ENCODE peak calls at places on chromosomes 16 and 17, in seven cellular contexts. V is GM12878, H is K562, O is H1, B is HCT116, Q is SK-N-SH, S is HepG2. N is an unnamed sample.

GRCh38 chr16:47712276-47713224 is 251.4 kb downstream of the PHKB start:
- DNase-seq in O (no peak), Q (peak), S (no peak), B (no peak), V (no peak), H (peak), N (no peak)

GRCh38 chr17:44965491-44966234 is 2.4 kb downstream of the C1QL1 start:
- DNase-seq in O (no peak), V (no peak), B (no peak), H (no peak), S (no peak), Q (no peak), N (no peak)

GRCh38 chr17:75345514-75346167 is 56.4 kb upstream of the SLC25A19 start:
- DNase-seq in S (no peak), H (peak), B (no peak), V (peak), Q (no peak), O (no peak), N (no peak)

GRCh38 chr17:40486513-40487370 is 14.7 kb downstream of the TNS4 start:
- DNase-seq in V (no peak), H (no peak), Q (no peak), O (no peak), B (peak), S (no peak), N (no peak)

GRCh38 chr16:28610595-28611270 is 889 bp upstream of the SULT1A1 start:
- DNase-seq in S (no peak), Q (no peak), O (no peak), V (no peak), B (no peak), H (no peak), N (no peak)

GRCh38 chr16:88688013-88688778 is 1.9 kb upstream of the SNAI3 start:
- DNase-seq in V (no peak), Q (peak), H (peak), B (no peak), O (no peak), S (no peak), N (no peak)

GRCh38 chr17:9202572-9202971 is 181.3 kb downstream of the NTN1 start:
- DNase-seq in O (no peak), S (no peak), Q (no peak), H (no peak), V (no peak), B (no peak), N (no peak)

GRCh38 chr16:88807142-88807625 is 3.6 kb downstream of the CDT1 start:
- DNase-seq in Q (no peak), S (no peak), V (no peak), H (no peak), O (no peak), B (no peak), N (no peak)

GRCh38 chr17:74200112-74200511 is 3.4 kb upstream of the RPL38 start:
- DNase-seq in B (no peak), S (no peak), H (no peak), O (no peak), V (no peak), Q (no peak), N (no peak)

GRCh38 chr17:74199306-74200092 is 4.0 kb upstream of the RPL38 start:
- DNase-seq in H (peak), S (peak), V (no peak), O (peak), Q (peak), B (no peak), N (peak)

GRCh38 chr17:74202879-74203432 is 522 bp upstream of the RPL38 start:
- DNase-seq in H (no peak), S (no peak), V (no peak), O (no peak), B (no peak), Q (no peak), N (peak)

GRCh38 chr17:74203439-74204240 is at the start of gene RPL38:
- DNase-seq in H (peak), Q (peak), V (peak), O (peak), B (peak), S (peak), N (peak)

DNA sequence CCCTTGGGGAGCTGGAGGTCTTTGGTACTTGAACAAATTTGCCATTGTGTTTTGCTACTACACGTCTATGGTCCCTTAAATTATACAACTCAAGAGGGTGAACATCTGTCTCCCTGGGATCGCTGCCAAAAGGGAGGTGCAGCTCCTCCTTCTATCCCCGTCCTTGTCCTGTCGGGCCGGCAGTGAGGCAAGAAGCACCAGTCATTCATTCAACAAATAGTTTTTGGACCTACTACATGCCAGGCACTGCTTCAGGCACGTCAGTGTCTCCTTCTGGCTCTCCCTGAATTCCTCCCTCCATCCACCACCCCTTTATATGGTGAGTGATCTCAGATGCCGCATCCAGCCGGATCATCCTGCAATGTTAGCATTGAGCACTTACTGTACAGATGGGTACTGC is 2.2 kb upstream of the RPL38 start:
- DNase-seq in S (no peak), V (no peak), H (peak), Q (no peak), O (no peak), B (no peak), N (peak)
- TF ChIP-seq JUND in S (no peak), V (no peak), H (no peak), Q (no peak), O (no peak), B (no peak), N (no peak)

GRCh38 chr17:53148058-53148457 is 674.7 kb upstream of the KIF2B start:
- DNase-seq in V (no peak), O (no peak), H (no peak), S (no peak), Q (no peak), B (no peak), N (no peak)

GRCh38 chr17:53150101-53150698 is 672.5 kb upstream of the KIF2B start:
- DNase-seq in H (no peak), O (no peak), B (no peak), Q (peak), S (peak), V (no peak), N (no peak)
- TF ChIP-seq JUND in H (no peak), O (no peak), B (no peak), Q (no peak), S (no peak), V (no peak), N (no peak)

DNA sequence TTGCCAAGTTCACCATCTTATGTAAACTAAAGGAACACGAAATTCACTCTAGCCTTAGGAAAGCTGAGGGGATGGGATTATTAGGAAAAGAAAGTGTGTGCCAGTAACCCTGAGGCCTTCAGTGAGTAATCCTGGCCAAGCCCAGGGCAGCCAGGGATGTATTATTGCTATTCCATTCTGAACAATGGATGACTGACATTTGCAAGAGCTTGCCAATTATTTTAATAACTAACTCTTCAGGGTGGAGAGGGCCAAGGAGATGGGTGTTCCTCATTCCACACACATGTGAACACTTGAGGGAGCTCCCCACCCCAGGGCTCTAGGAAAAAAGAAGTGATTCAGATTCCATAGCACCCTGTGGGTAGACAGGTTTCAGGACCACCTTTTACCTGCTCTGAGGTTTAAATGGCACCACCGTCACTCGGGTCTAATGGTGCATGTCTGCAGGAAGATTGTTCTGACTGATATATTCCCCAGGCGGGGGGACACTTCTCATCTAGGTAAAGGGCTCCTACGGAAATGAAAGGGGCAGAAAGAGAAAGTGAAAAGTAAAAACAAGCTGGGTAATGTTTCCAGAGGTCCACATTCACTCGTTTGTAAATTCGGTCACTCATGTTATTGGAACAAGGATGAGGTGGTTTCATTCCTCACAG is 41.5 kb downstream of the TK2 start:
- DNase-seq in Q (no peak), B (no peak), V (no peak), H (no peak), O (no peak), S (no peak), N (no peak)
- TF ChIP-seq JUND in Q (no peak), B (no peak), V (no peak), H (no peak), O (no peak), S (no peak), N (peak)

GRCh38 chr16:66474750-66475199 is 47.7 kb downstream of the BEAN1 start:
- DNase-seq in S (no peak), O (peak), Q (no peak), H (no peak), V (peak), B (no peak), N (no peak)

GRCh38 chr16:66472961-66473610 is 46.0 kb downstream of the BEAN1 start:
- DNase-seq in Q (no peak), S (no peak), B (no peak), V (no peak), O (no peak), H (peak), N (no peak)

GRCh38 chr16:66471696-66472393 is 44.8 kb downstream of the BEAN1 start:
- DNase-seq in O (no peak), Q (no peak), V (no peak), B (no peak), S (peak), H (no peak), N (peak)

GRCh38 chr16:66475232-66475631 is 48.1 kb downstream of the BEAN1 start:
- DNase-seq in S (no peak), B (no peak), Q (no peak), V (no peak), O (no peak), H (no peak), N (no peak)

GRCh38 chr16:66473654-66474519 is 46.8 kb downstream of the BEAN1 start:
- DNase-seq in O (peak), Q (no peak), H (no peak), S (no peak), B (no peak), V (no peak), N (peak)
- TF ChIP-seq JUND in O (no peak), Q (no peak), H (no peak), S (no peak), B (no peak), V (no peak), N (no peak)

GRCh38 chr17:10844667-10845387 is 6.9 kb upstream of the PIRT start:
- DNase-seq in O (peak), B (peak), S (peak), H (peak), Q (peak), V (peak), N (peak)
- TF ChIP-seq JUND in O (no peak), B (no peak), S (no peak), H (no peak), Q (no peak), V (no peak), N (no peak)

GRCh38 chr16:61681673-61682072 is 354.6 kb downstream of the CDH8 start:
- DNase-seq in Q (no peak), H (no peak), O (no peak), B (no peak), V (no peak), S (no peak), N (no peak)
- TF ChIP-seq JUND in Q (no peak), H (no peak), O (no peak), B (no peak), V (no peak), S (no peak), N (no peak)

GRCh38 chr17:72233981-72234380 is 113.2 kb downstream of the SOX9 start:
- DNase-seq in O (no peak), S (no peak), Q (no peak), V (no peak), H (no peak), B (no peak), N (no peak)
- TF ChIP-seq JUND in O (no peak), S (no peak), Q (no peak), V (no peak), H (no peak), B (no peak), N (no peak)

GRCh38 chr17:2547176-2547575 is 35.5 kb upstream of the METTL16 start:
- DNase-seq in O (no peak), S (peak), H (no peak), B (no peak), V (no peak), Q (peak), N (no peak)

GRCh38 chr17:2542056-2542455 is 30.4 kb upstream of the METTL16 start:
- DNase-seq in S (no peak), O (no peak), V (no peak), B (no peak), H (no peak), Q (no peak), N (no peak)

GRCh38 chr17:2545393-2545792 is 33.7 kb upstream of the METTL16 start:
- DNase-seq in O (no peak), Q (no peak), H (no peak), B (no peak), S (peak), V (no peak), N (no peak)

GRCh38 chr17:2542456-2542855 is 30.8 kb upstream of the METTL16 start:
- DNase-seq in S (no peak), H (peak), B (no peak), Q (no peak), V (peak), O (no peak), N (no peak)
- TF ChIP-seq JUND in S (no peak), H (no peak), B (no peak), Q (no peak), V (no peak), O (no peak), N (no peak)

GRCh38 chr16:314351-314750 is 31.4 kb downstream of the PDIA2 start:
- DNase-seq in Q (no peak), V (no peak), S (no peak), O (no peak), H (no peak), B (no peak), N (no peak)

GRCh38 chr16:320206-320605 is 32.3 kb downstream of the AXIN1 start:
- DNase-seq in Q (no peak), B (no peak), S (no peak), O (no peak), V (no peak), H (no peak), N (no peak)

GRCh38 chr16:318628-319027 is 33.9 kb downstream of the AXIN1 start:
- DNase-seq in H (peak), S (peak), V (no peak), Q (peak), O (peak), B (no peak), N (no peak)

GRCh38 chr16:317583-317982 is 34.6 kb downstream of the PDIA2 start:
- DNase-seq in Q (no peak), V (no peak), B (no peak), H (no peak), O (no peak), S (no peak), N (no peak)

DNA sequence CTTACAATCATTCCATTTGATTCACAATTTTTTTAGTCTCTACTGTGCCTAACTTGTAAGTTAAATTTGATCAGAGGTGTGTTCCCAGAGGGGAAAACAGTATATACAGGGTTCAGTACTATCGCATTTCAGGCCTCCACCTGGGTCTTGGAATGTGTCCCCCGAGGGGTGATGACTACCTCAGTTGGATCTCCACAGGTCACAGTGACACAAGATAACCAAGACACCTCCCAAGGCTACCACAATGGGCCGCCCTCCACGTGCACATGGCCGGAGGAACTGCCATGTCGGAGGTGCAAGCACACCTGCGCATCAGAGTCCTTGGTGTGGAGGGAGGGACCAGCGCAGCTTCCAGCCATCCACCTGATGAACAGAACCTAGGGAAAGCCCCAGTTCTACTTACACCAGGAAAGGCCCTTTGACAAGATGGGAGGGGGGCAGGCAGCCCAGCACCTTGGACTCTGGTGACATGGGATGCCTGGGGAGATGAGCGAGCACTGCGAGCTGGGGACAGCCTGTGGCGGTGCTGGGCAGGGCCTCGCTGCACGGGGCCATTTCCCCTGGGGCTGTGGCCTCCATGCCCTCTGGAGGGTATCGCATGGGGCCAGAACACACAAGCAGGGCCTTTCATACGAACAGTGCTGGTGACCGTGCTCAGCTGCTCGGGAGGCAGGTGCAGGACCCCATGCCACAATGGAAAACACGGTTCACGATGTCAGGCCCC is 33.9 kb downstream of the PDIA2 start:
- DNase-seq in S (no peak), H (no peak), Q (no peak), V (no peak), B (no peak), O (no peak), N (peak)
- TF ChIP-seq JUND in S (no peak), H (no peak), Q (no peak), V (no peak), B (no peak), O (no peak), N (no peak)